ENCODE peak calls at places on chromosomes 5 and 9, in seven cellular contexts. N is iPS-NIHi11; B is activated naive CD8-positive, alpha-beta T cell treated with anti-CD3 and anti-CD28 coated beads, Interleukin-2, amount 50 U/mL, for 24 hours; C is naive thymus-derived CD4-positive, alpha-beta T cell; V is LoVo; T is GM13976; Y is NCI-H524 treated with DMSO at 0.1 percent for 48 hours. E is an unnamed sample.

GRCh38 chr5:54873696-54874095 is 111.7 kb downstream of the ESM1 start:
- DNase-seq in N (no peak), B (no peak), C (no peak), V (no peak), T (no peak), Y (no peak), E (no peak)

GRCh38 chr9:76985581-76985980 is 33.9 kb upstream of the FOXB2 start:
- DNase-seq in N (no peak), B (no peak), C (no peak), V (no peak), T (no peak), Y (no peak), E (no peak)

GRCh38 chr5:94017579-94017978 is 276.2 kb upstream of the POU5F2 start:
- DNase-seq in N (no peak), B (no peak), C (no peak), V (no peak), T (no peak), Y (no peak), E (no peak)

GRCh38 chr9:130570200-130570599 is 9.2 kb upstream of the FUBP3 start:
- DNase-seq in N (no peak), B (no peak), C (no peak), V (peak; percentile 38), T (no peak), Y (no peak), E (no peak)

GRCh38 chr5:51468196-51468595 is 84.9 kb downstream of the ISL1 start:
- DNase-seq in N (no peak), B (no peak), C (no peak), V (no peak), T (no peak), Y (no peak), E (no peak)

GRCh38 chr9:970310-971002 is 6.0 kb upstream of the DMRT3 start:
- DNase-seq in N (peak; percentile 43), B (no peak), C (no peak), V (no peak), T (peak; percentile 29), Y (no peak), E (no peak)

GRCh38 chr5:176743828-176744583 is 66.4 kb upstream of the UNC5A start:
- DNase-seq in N (no peak), B (no peak), C (no peak), V (no peak), T (peak; percentile 26), Y (no peak), E (no peak)

GRCh38 chr5:150600951-150601773 is 39.3 kb upstream of the SYNPO start:
- DNase-seq in N (no peak), B (no peak), C (no peak), V (no peak), T (no peak), Y (no peak), E (no peak)

GRCh38 chr5:143026380-143026779 is 256.2 kb downstream of the ARHGAP26 start:
- DNase-seq in N (no peak), B (no peak), C (no peak), V (no peak), T (no peak), Y (no peak), E (no peak)

GRCh38 chr5:157029457-157029856 is 29.5 kb downstream of the HAVCR1 start:
- DNase-seq in N (no peak), B (no peak), C (no peak), V (no peak), T (no peak), Y (no peak), E (no peak)